ENCODE peak calls at places on chromosome 17, in eight cellular contexts. B is ovary, D is tibial nerve, Z is uterus, R is neural progenitor cell, I is astrocyte of the spinal cord, P is H7, K is iPS DF 6.9. J is an unnamed sample.
A peak's percentile ranks its signal among the peaks of the same experiment; 100 is the strongest.

GRCh38 chr17:21012736-21013135 is 30.1 kb downstream of the USP22 start:
- DNase-seq in P (peak; percentile 30), R (no peak), Z (no peak), D (no peak), K (no peak), I (no peak), B (no peak), J (no peak)

GRCh38 chr17:11209906-11210305 is 31.1 kb upstream of the SHISA6 start:
- DNase-seq in Z (no peak), B (no peak), R (no peak), D (no peak), I (no peak), P (no peak), K (no peak), J (no peak)

GRCh38 chr17:43406676-43407645 is 8.2 kb downstream of the ARL4D start:
- DNase-seq in R (no peak), Z (no peak), K (no peak), I (no peak), D (no peak), B (no peak), P (peak; percentile 56), J (no peak)

GRCh38 chr17:64130559-64131001 is 636 bp upstream of the ERN1 start:
- DNase-seq in B (peak; percentile 42), I (no peak), K (no peak), Z (peak; percentile 63), P (no peak), D (peak; percentile 47), R (no peak), J (no peak)

GRCh38 chr17:79072544-79072943 is 2.1 kb upstream of the ENGASE start:
- DNase-seq in I (no peak), K (no peak), P (peak; percentile 37), R (no peak), Z (no peak), D (no peak), B (no peak), J (no peak)

GRCh38 chr17:39618252-39618913 is 8.4 kb upstream of the PPP1R1B start:
- DNase-seq in D (no peak), K (no peak), I (no peak), R (no peak), Z (no peak), B (no peak), P (peak; percentile 78), J (no peak)

GRCh38 chr17:13835151-13835550 is 233.4 kb upstream of the HS3ST3A1 start:
- DNase-seq in K (no peak), Z (no peak), P (no peak), R (no peak), D (no peak), I (peak; percentile 25), B (no peak), J (no peak)

GRCh38 chr17:76948301-76948700 is 80.1 kb downstream of the MGAT5B start:
- DNase-seq in Z (no peak), P (peak; percentile 55), K (no peak), R (no peak), D (no peak), B (no peak), I (no peak), J (no peak)

GRCh38 chr17:27256225-27257030 is 37.5 kb upstream of the WSB1 start:
- DNase-seq in K (no peak), Z (no peak), R (no peak), B (no peak), P (no peak), I (peak; percentile 79), D (no peak), J (peak; percentile 74)

GRCh38 chr17:36837616-36838272 is 99.5 kb upstream of the LHX1 start:
- DNase-seq in B (no peak), I (no peak), R (peak; percentile 70), Z (no peak), P (peak; percentile 89), D (no peak), K (peak; percentile 20), J (no peak)

GRCh38 chr17:20040216-20040615 is 31.1 kb downstream of the SPECC1 start:
- DNase-seq in R (no peak), K (no peak), B (no peak), P (no peak), D (no peak), I (no peak), Z (no peak), J (no peak)

GRCh38 chr17:74737299-74738050 is 419 bp downstream of the RAB37 start:
- DNase-seq in I (no peak), Z (no peak), B (peak; percentile 16), D (no peak), K (no peak), R (peak; percentile 87), P (peak; percentile 92), J (no peak)

GRCh38 chr17:83010323-83011200 is 68.8 kb upstream of the METRNL start:
- DNase-seq in P (peak; percentile 70), D (no peak), I (peak; percentile 10), K (no peak), Z (no peak), B (no peak), R (no peak), J (no peak)

GRCh38 chr17:27083408-27084185 is 210.3 kb upstream of the WSB1 start:
- DNase-seq in P (no peak), R (no peak), Z (no peak), K (no peak), D (no peak), I (no peak), B (no peak), J (no peak)

GRCh38 chr17:65797809-65798208 is 236.4 kb upstream of the AXIN2 start:
- DNase-seq in I (no peak), K (peak; percentile 50), D (no peak), P (peak; percentile 22), R (peak; percentile 74), B (no peak), Z (no peak), J (no peak)

GRCh38 chr17:12959441-12959840 is 58.4 kb downstream of the ELAC2 start:
- DNase-seq in B (no peak), Z (no peak), D (no peak), P (no peak), I (peak; percentile 32), K (no peak), R (no peak), J (peak; percentile 76)

GRCh38 chr17:81519284-81520020 is 6.9 kb upstream of the ACTG1 start:
- DNase-seq in B (peak; percentile 49), K (no peak), Z (peak; percentile 40), D (no peak), R (peak; percentile 70), P (peak; percentile 93), I (no peak), J (no peak)

GRCh38 chr17:14205992-14206461 is 30.6 kb downstream of the CDRT15 start:
- DNase-seq in K (no peak), I (no peak), P (peak; percentile 22), D (no peak), B (no peak), Z (no peak), R (no peak), J (no peak)

GRCh38 chr17:4512156-4513112 is 13.8 kb downstream of the SPNS2 start:
- DNase-seq in I (no peak), R (no peak), K (no peak), P (no peak), Z (no peak), D (no peak), B (no peak), J (no peak)

GRCh38 chr17:39096435-39097158 is 54.8 kb downstream of the PLXDC1 start:
- DNase-seq in B (peak; percentile 47), Z (no peak), K (no peak), I (no peak), P (no peak), D (no peak), R (no peak), J (no peak)

GRCh38 chr17:14926526-14927122 is 338.5 kb downstream of the PMP22 start:
- DNase-seq in I (peak; percentile 66), D (peak; percentile 81), Z (peak; percentile 28), K (peak; percentile 52), B (peak; percentile 21), R (peak; percentile 86), P (peak; percentile 47), J (no peak)

GRCh38 chr17:80870401-80870800 is 121.2 kb upstream of the CHMP6 start:
- DNase-seq in Z (no peak), P (peak; percentile 43), D (no peak), I (no peak), R (no peak), B (no peak), K (no peak), J (no peak)

GRCh38 chr17:3704931-3705717 is 9.2 kb upstream of the P2RX5 start:
- DNase-seq in R (no peak), I (no peak), P (no peak), K (no peak), B (no peak), D (no peak), Z (no peak), J (no peak)

GRCh38 chr17:41787021-41787418 is 509 bp upstream of the JUP start:
- DNase-seq in I (no peak), D (no peak), Z (no peak), P (no peak), K (no peak), R (no peak), B (no peak), J (no peak)
- H3K4me3 ChIP-seq in I (no peak overlapping the region), D (no peak overlapping the region), Z (no peak overlapping the region), P (no peak overlapping the region), K (no peak overlapping the region), R (no peak overlapping the region), B (no peak overlapping the region), J (no peak overlapping the region)

GRCh38 chr17:44467108-44467507 is 36.1 kb downstream of the GPATCH8 start:
- DNase-seq in Z (no peak), P (no peak), I (no peak), K (no peak), D (no peak), R (no peak), B (no peak), J (no peak)
- H3K4me3 ChIP-seq in Z (no peak overlapping the region), P (no peak overlapping the region), I (no peak overlapping the region), K (no peak overlapping the region), D (no peak overlapping the region), R (no peak overlapping the region), B (no peak overlapping the region), J (no peak overlapping the region)

GRCh38 chr17:1053661-1054360 is 56.9 kb downstream of the TIMM22 start:
- DNase-seq in D (no peak), K (no peak), I (no peak), P (no peak), Z (no peak), B (no peak), R (no peak), J (no peak)

GRCh38 chr17:1056761-1057160 is 59.8 kb downstream of the TIMM22 start:
- DNase-seq in P (no peak), Z (no peak), B (no peak), D (no peak), I (no peak), R (peak; percentile 54), K (no peak), J (no peak)

GRCh38 chr17:1054656-1055055 is 57.7 kb downstream of the TIMM22 start:
- DNase-seq in P (no peak), B (no peak), D (no peak), Z (no peak), I (no peak), R (no peak), K (no peak), J (no peak)

GRCh38 chr17:1055231-1055630 is 58.3 kb downstream of the TIMM22 start:
- DNase-seq in B (no peak), Z (no peak), K (no peak), P (no peak), R (no peak), I (no peak), D (no peak), J (no peak)

GRCh38 chr17:1055751-1056645 is 59.1 kb downstream of the TIMM22 start:
- DNase-seq in K (no peak), P (peak; percentile 97), B (peak; percentile 73), R (peak; percentile 81), Z (peak; percentile 67), D (peak; percentile 81), I (peak; percentile 55), J (no peak)
- H3K4me3 ChIP-seq in K (no peak overlapping the region), P (no peak overlapping the region), B (no peak overlapping the region), R (no peak overlapping the region), Z (no peak overlapping the region), D (no peak overlapping the region), I (no peak overlapping the region), J (no peak overlapping the region)

GRCh38 chr17:32009262-32009542 is 2.0 kb downstream of the LRRC37B start:
- DNase-seq in Z (no peak), P (no peak), K (no peak), R (no peak), B (no peak), D (no peak), I (no peak), J (no peak)
- H3K4me3 ChIP-seq in Z (no peak overlapping the region), P (no peak overlapping the region), K (no peak overlapping the region), R (peak overlapping the region; percentile 96), B (peak overlapping the region; percentile 75), D (no peak overlapping the region), I (no peak overlapping the region), J (no peak overlapping the region)

J was measured in skeletal muscle cell.